ENCODE peak calls at places on chromosome 19, in ten cellular contexts. I is amygdala; F is cardiac fibroblast; M is putamen; A is EH; L is NCI-H1105; Z is activated CD4-positive, alpha-beta T cell treated with anti-CD3 and anti-CD28 coated beads, Interleukin-2, amount 10 ng/mL, durations not matched to agents 7 days and 5 days; D is substantia nigra; P is GM13977; J is cardiac muscle cell. X is an unnamed sample.

GRCh38 chr19:47228168-47228936 is 2.6 kb downstream of the BBC3 start:
- DNase-seq in L (no peak), F (peak; percentile 23), Z (peak; percentile 43), P (peak; percentile 66), A (peak; percentile 57), M (no peak), J (no peak), I (peak; percentile 42), D (no peak), X (peak; percentile 59)

GRCh38 chr19:32343550-32344262 is 1.7 kb upstream of the ZNF507 start:
- DNase-seq in F (no peak), M (no peak), D (no peak), L (no peak), Z (no peak), J (peak; percentile 20), P (no peak), A (peak; percentile 22), I (no peak), X (no peak)

GRCh38 chr19:48556163-48556562 is 4.2 kb downstream of the SULT2B1 start:
- DNase-seq in L (no peak), A (peak; percentile 71), M (no peak), J (peak; percentile 60), P (no peak), Z (no peak), I (no peak), F (peak; percentile 62), D (no peak), X (no peak)

GRCh38 chr19:45142728-45143115 is 18.1 kb downstream of the NKPD1 start:
- DNase-seq in L (no peak), A (no peak), I (no peak), P (peak; percentile 23), D (no peak), Z (no peak), F (peak; percentile 16), M (no peak), J (peak; percentile 20), X (no peak)

GRCh38 chr19:36771275-36772231 is 1.1 kb downstream of the ZNF850 start:
- DNase-seq in A (peak; percentile 77), L (peak; percentile 32), I (no peak), M (no peak), P (peak; percentile 69), J (peak; percentile 97), F (peak; percentile 93), Z (peak; percentile 68), D (no peak), X (no peak)

GRCh38 chr19:8355631-8356402 is 8.1 kb upstream of the ANGPTL4 start:
- DNase-seq in D (no peak), I (no peak), F (peak; percentile 97), J (peak; percentile 97), Z (no peak), P (no peak), M (no peak), A (peak; percentile 99), L (no peak), X (no peak)

GRCh38 chr19:30036154-30037129 is 94.4 kb downstream of the URI1 start:
- DNase-seq in P (no peak), Z (no peak), F (no peak), I (no peak), M (no peak), L (no peak), D (no peak), J (no peak), A (peak; percentile 77), X (no peak)

GRCh38 chr19:14519860-14520407 is 1.7 kb upstream of the DNAJB1 start:
- DNase-seq in F (peak; percentile 84), A (peak; percentile 68), L (no peak), J (peak; percentile 70), M (no peak), Z (no peak), P (no peak), D (no peak), I (no peak), X (no peak)

GRCh38 chr19:49676136-49676689 is 858 bp upstream of the PRMT1 start:
- DNase-seq in P (peak; percentile 84), I (no peak), Z (peak; percentile 77), D (peak; percentile 72), L (peak; percentile 74), J (peak; percentile 97), M (no peak), F (peak; percentile 97), A (peak; percentile 90), X (no peak)

GRCh38 chr19:45231891-45232290 is 13.3 kb downstream of the EXOC3L2 start:
- DNase-seq in I (no peak), F (no peak), P (no peak), Z (no peak), D (no peak), M (no peak), J (no peak), L (no peak), A (no peak), X (no peak)

GRCh38 chr19:48934837-48935236 is 1.3 kb downstream of the DHDH start:
- DNase-seq in A (no peak), Z (no peak), J (no peak), M (no peak), P (peak; percentile 9), L (no peak), F (no peak), D (no peak), I (no peak), X (no peak)

GRCh38 chr19:10151521-10151920 is 31.8 kb upstream of the EIF3G start:
- DNase-seq in L (no peak), I (no peak), J (no peak), F (no peak), Z (no peak), P (no peak), M (no peak), D (no peak), A (no peak), X (no peak)

GRCh38 chr19:11142528-11143171 is 12.9 kb downstream of the SPC24 start:
- DNase-seq in P (no peak), J (peak; percentile 98), M (peak; percentile 33), D (peak; percentile 10), Z (no peak), A (peak; percentile 97), L (no peak), F (peak; percentile 98), I (peak; percentile 27), X (no peak)

GRCh38 chr19:18204394-18205179 is 745 bp upstream of the RAB3A start:
- DNase-seq in L (peak; percentile 87), I (peak; percentile 74), P (no peak), J (no peak), Z (no peak), M (no peak), D (no peak), F (no peak), A (no peak), X (peak; percentile 75)

GRCh38 chr19:532578-533484 is 1.3 kb downstream of the CDC34 start:
- DNase-seq in D (peak; percentile 60), I (peak; percentile 79), L (peak; percentile 71), Z (peak; percentile 55), P (peak; percentile 76), J (peak; percentile 68), M (peak; percentile 81), A (peak; percentile 74), F (peak; percentile 73), X (no peak)

GRCh38 chr19:17483605-17484002 is 13.3 kb downstream of the SLC27A1 start:
- DNase-seq in D (no peak), I (no peak), M (no peak), J (no peak), P (no peak), F (no peak), Z (no peak), A (no peak), L (no peak), X (no peak)

GRCh38 chr19:10142701-10143375 is 23.1 kb upstream of the EIF3G start:
- DNase-seq in F (no peak), Z (peak; percentile 62), M (no peak), I (no peak), A (no peak), J (no peak), D (no peak), P (no peak), L (no peak), X (no peak)

GRCh38 chr19:37654525-37654832 is 786 bp downstream of the ZFP30 start:
- DNase-seq in M (peak; percentile 19), Z (peak; percentile 33), D (no peak), I (no peak), F (peak; percentile 34), L (peak; percentile 20), J (peak; percentile 45), A (peak; percentile 37), P (peak; percentile 57), X (no peak)

GRCh38 chr19:7874857-7875393 is 735 bp upstream of the PRR36 start:
- DNase-seq in L (no peak), M (no peak), J (no peak), F (no peak), I (no peak), P (no peak), Z (no peak), A (no peak), D (no peak), X (no peak)

GRCh38 chr19:13277104-13277809 is 127.0 kb downstream of the IER2 start:
- DNase-seq in M (peak; percentile 64), Z (peak; percentile 85), J (peak; percentile 82), L (peak; percentile 61), F (peak; percentile 77), D (no peak), P (peak; percentile 76), I (peak; percentile 36), A (peak; percentile 79), X (peak; percentile 77)

GRCh38 chr19:31220540-31220939 is 128.7 kb downstream of the TSHZ3 start:
- DNase-seq in P (no peak), J (no peak), L (no peak), M (no peak), Z (peak; percentile 59), I (no peak), A (peak; percentile 41), F (no peak), D (no peak), X (no peak)

GRCh38 chr19:7917292-7918061 is 2.7 kb upstream of the SNAPC2 start:
- DNase-seq in J (peak; percentile 64), Z (peak; percentile 51), M (no peak), P (peak; percentile 83), D (no peak), I (peak; percentile 47), A (peak; percentile 61), L (peak; percentile 24), F (peak; percentile 67), X (no peak)

GRCh38 chr19:40331052-40331451 is 17.1 kb downstream of the C19orf47 start:
- DNase-seq in D (no peak), P (no peak), M (no peak), F (no peak), J (no peak), I (no peak), L (no peak), Z (no peak), A (no peak), X (no peak)

GRCh38 chr19:33403221-33403972 is 29.9 kb downstream of the CEBPG start:
- DNase-seq in I (no peak), M (no peak), D (no peak), Z (no peak), J (no peak), F (no peak), A (no peak), P (peak; percentile 18), L (no peak), X (no peak)

GRCh38 chr19:16608290-16608704 is 19.7 kb downstream of the MED26 start:
- DNase-seq in L (no peak), I (no peak), M (no peak), P (no peak), A (peak; percentile 94), Z (no peak), D (no peak), F (peak; percentile 82), J (peak; percentile 90), X (no peak)

GRCh38 chr19:40282209-40282580 is 3.0 kb downstream of the AKT2 start:
- DNase-seq in I (no peak), D (no peak), A (no peak), J (no peak), Z (no peak), M (no peak), F (no peak), L (no peak), P (no peak), X (no peak)

GRCh38 chr19:30111051-30111450 is 169.0 kb downstream of the URI1 start:
- DNase-seq in L (no peak), F (no peak), D (no peak), P (no peak), J (no peak), Z (no peak), I (no peak), M (no peak), A (no peak), X (no peak)

GRCh38 chr19:42596391-42597071 is 1.8 kb upstream of the CEACAM8 start:
- DNase-seq in P (peak; percentile 52), M (peak; percentile 6), J (peak; percentile 32), D (no peak), A (peak; percentile 28), Z (peak; percentile 31), L (no peak), I (peak; percentile 1), F (peak; percentile 20), X (peak; percentile 65)

X was measured in memory B cell.